ENCODE peak calls at places on chromosome 15, in seven cellular contexts. G, Q, M, Z, L, B and V are unnamed samples.
A peak's percentile ranks its signal among the peaks of the same experiment; 100 is the strongest.

GRCh38 chr15:80787238-80787805 is 8.2 kb downstream of the CEMIP start:
- DNase-seq in M (no peak), L (no peak), G (no peak), B (no peak), Q (no peak), Z (no peak), V (no peak)

GRCh38 chr15:68054658-68055223 is 626 bp downstream of the PIAS1 start:
- DNase-seq in G (peak; percentile 14), Q (no peak), B (no peak), M (peak; percentile 12), L (no peak), Z (peak; percentile 3), V (peak; percentile 71)

GRCh38 chr15:65980824-65981456 is 111.6 kb downstream of the RAB11A start:
- DNase-seq in G (no peak), B (peak; percentile 32), L (peak; percentile 10), Z (peak; percentile 70), Q (no peak), M (peak; percentile 33), V (peak; percentile 55)

GRCh38 chr15:48865387-48866079 is 12.4 kb upstream of the EID1 start:
- DNase-seq in G (no peak), L (no peak), Z (peak; percentile 72), Q (no peak), B (no peak), M (no peak), V (peak; percentile 64)

GRCh38 chr15:50380089-50380488 is 25.1 kb upstream of the GABPB1 start:
- DNase-seq in M (no peak), Z (no peak), B (no peak), Q (no peak), L (no peak), G (no peak), V (no peak)

GRCh38 chr15:89383635-89384604 is 49.3 kb upstream of the POLG start:
- DNase-seq in G (no peak), B (no peak), Q (no peak), Z (peak; percentile 8), L (no peak), M (no peak), V (no peak)

GRCh38 chr15:49235446-49236207 is 65.6 kb downstream of the GALK2 start:
- DNase-seq in Q (peak; percentile 50), M (peak; percentile 42), G (peak; percentile 17), Z (peak; percentile 71), B (peak; percentile 26), L (peak; percentile 21), V (peak; percentile 61)

GRCh38 chr15:70171224-70171886 is 73.6 kb upstream of the TLE3 start:
- DNase-seq in G (no peak), M (no peak), Z (no peak), Q (no peak), L (no peak), B (no peak), V (no peak)

GRCh38 chr15:29522373-29523276 is 253.0 kb upstream of the NSMCE3 start:
- DNase-seq in B (peak; percentile 69), L (no peak), Q (no peak), Z (no peak), G (no peak), M (no peak), V (no peak)

GRCh38 chr15:44489464-44489863 is 47.5 kb upstream of the EIF3J start:
- DNase-seq in M (no peak), L (no peak), G (no peak), Z (peak; percentile 90), Q (no peak), B (peak; percentile 93), V (no peak)

GRCh38 chr15:84108725-84109124 is 126.8 kb upstream of the GOLGA6L4 start:
- DNase-seq in L (no peak), Q (no peak), M (no peak), Z (peak; percentile 8), B (peak; percentile 7), G (no peak), V (no peak)

GRCh38 chr15:95295905-95296618 is 1034.4 kb upstream of the NR2F2 start:
- DNase-seq in M (no peak), Q (no peak), Z (peak; percentile 58), L (no peak), B (no peak), G (no peak), V (no peak)

GRCh38 chr15:59691194-59691805 is 2.2 kb upstream of the BNIP2 start:
- DNase-seq in M (no peak), Z (peak; percentile 14), B (no peak), G (peak; percentile 14), L (peak; percentile 22), Q (peak; percentile 59), V (peak; percentile 34)

GRCh38 chr15:55853134-55853533 is 110.2 kb upstream of the PRTG start:
- DNase-seq in M (no peak), Z (no peak), Q (no peak), G (no peak), L (no peak), B (no peak), V (no peak)

GRCh38 chr15:57259511-57260143 is 116.7 kb upstream of the CGNL1 start:
- DNase-seq in L (no peak), G (no peak), Z (no peak), M (no peak), B (no peak), Q (no peak), V (no peak)

GRCh38 chr15:44706946-44707636 is 4.0 kb downstream of the PATL2 start:
- DNase-seq in Q (no peak), M (no peak), G (no peak), B (no peak), Z (no peak), L (no peak), V (no peak)